ENCODE peak calls at places on chromosome 16, in six cellular contexts. X, I, E, S, K and Q are unnamed samples.

GRCh38 chr16:7967986-7968509 is 622.3 kb downstream of the TMEM114 start:
- DNase-seq in S (no peak), K (no peak), I (no peak), X (no peak), E (no peak), Q (no peak)

GRCh38 chr16:75478480-75479345 is 14.2 kb upstream of the TMEM170A start:
- DNase-seq in S (no peak), E (no peak), K (no peak), X (no peak), I (no peak), Q (no peak)

GRCh38 chr16:1691956-1692355 is 13.9 kb downstream of the JPT2 start:
- DNase-seq in E (no peak), S (no peak), X (no peak), I (peak; percentile 35), K (peak; percentile 85), Q (no peak)

GRCh38 chr16:838741-839140 is 38.2 kb upstream of the GNG13 start:
- DNase-seq in K (no peak), S (no peak), E (no peak), X (no peak), I (no peak), Q (no peak)

GRCh38 chr16:17275989-17276530 is 194.7 kb downstream of the XYLT1 start:
- DNase-seq in I (no peak), S (no peak), X (no peak), E (no peak), K (no peak), Q (no peak)

GRCh38 chr16:59510008-59510424 is 775.9 kb upstream of the GOT2 start:
- DNase-seq in S (no peak), K (no peak), E (no peak), X (no peak), I (no peak), Q (no peak)

GRCh38 chr16:82612263-82612662 is 14.5 kb upstream of the CDH13 start:
- DNase-seq in I (no peak), K (no peak), E (no peak), X (no peak), S (no peak), Q (no peak)

GRCh38 chr16:81939164-81940067 is 71.9 kb downstream of the SDR42E1 start:
- DNase-seq in I (peak; percentile 30), K (no peak), S (no peak), E (no peak), X (peak; percentile 96), Q (no peak)

GRCh38 chr16:10314811-10315210 is 71.0 kb upstream of the ATF7IP2 start:
- DNase-seq in K (peak; percentile 26), E (no peak), X (peak; percentile 39), S (no peak), I (peak; percentile 41), Q (no peak)

GRCh38 chr16:16102738-16103137 is 120.6 kb downstream of the ABCC6 start:
- DNase-seq in E (no peak), I (no peak), S (no peak), X (no peak), K (no peak), Q (no peak)

GRCh38 chr16:85986931-85987749 is 88.2 kb downstream of the IRF8 start:
- DNase-seq in X (no peak), E (no peak), S (peak; percentile 43), I (peak; percentile 23), K (no peak), Q (no peak)

GRCh38 chr16:89266521-89267134 is 49.1 kb downstream of the ZNF778 start:
- DNase-seq in K (no peak), S (no peak), I (no peak), X (no peak), E (no peak), Q (no peak)

GRCh38 chr16:4633910-4634635 is 9.4 kb downstream of the MGRN1 start:
- DNase-seq in S (no peak), I (no peak), X (no peak), K (no peak), E (no peak), Q (no peak)

GRCh38 chr16:1941162-1941923 is 1.7 kb downstream of the MSRB1 start:
- DNase-seq in E (no peak), K (no peak), I (no peak), S (no peak), X (peak; percentile 51), Q (no peak)

GRCh38 chr16:28311913-28312312 is 19.6 kb downstream of the SBK1 start:
- DNase-seq in E (no peak), X (no peak), K (peak; percentile 49), I (no peak), S (peak; percentile 34), Q (no peak)

GRCh38 chr16:54430491-54431030 is 144.0 kb upstream of the IRX3 start:
- DNase-seq in I (no peak), K (peak; percentile 88), S (no peak), E (no peak), X (no peak), Q (no peak)

GRCh38 chr16:78237346-78237745 is 137.9 kb downstream of the WWOX start:
- DNase-seq in I (no peak), S (no peak), K (no peak), E (no peak), X (no peak), Q (no peak)

GRCh38 chr16:88298166-88298881 is 84.4 kb upstream of the ZNF469 start:
- DNase-seq in K (peak; percentile 70), S (no peak), I (no peak), X (no peak), E (no peak), Q (no peak)

GRCh38 chr16:17225551-17225950 is 245.2 kb downstream of the XYLT1 start:
- DNase-seq in I (no peak), X (no peak), E (no peak), K (peak; percentile 59), S (no peak), Q (no peak)

GRCh38 chr16:49700928-49701685 is 154.8 kb downstream of the ZNF423 start:
- DNase-seq in X (peak; percentile 40), E (no peak), S (no peak), I (peak; percentile 90), K (no peak), Q (no peak)

GRCh38 chr16:880471-881171 is 80.1 kb upstream of the GNG13 start:
- DNase-seq in K (no peak), S (no peak), E (no peak), I (no peak), X (no peak), Q (no peak)

GRCh38 chr16:14405611-14406537 is 224.2 kb downstream of the PARN start:
- DNase-seq in E (no peak), I (peak; percentile 37), X (peak; percentile 72), S (no peak), K (no peak), Q (no peak)

GRCh38 chr16:85078952-85079351 is 33.3 kb downstream of the CIBAR2 start:
- DNase-seq in K (no peak), E (no peak), S (no peak), X (no peak), I (no peak), Q (no peak)

GRCh38 chr16:1494129-1494640 is 1.0 kb downstream of the TELO2 start:
- DNase-seq in S (no peak), E (no peak), I (peak; percentile 57), K (peak; percentile 81), X (peak; percentile 63), Q (peak; percentile 53)

GRCh38 chr16:83574388-83574787 is 233.4 kb upstream of the HSBP1 start:
- DNase-seq in X (peak; percentile 87), I (no peak), S (no peak), E (no peak), K (peak; percentile 70), Q (no peak)

GRCh38 chr16:3458278-3458851 is 14.9 kb downstream of the NAA60 start:
- DNase-seq in S (no peak), I (no peak), X (peak; percentile 82), E (no peak), K (no peak), Q (no peak)

GRCh38 chr16:57694191-57694555 is 433 bp upstream of the DRC7 start:
- DNase-seq in X (no peak), E (no peak), K (no peak), S (no peak), I (no peak), Q (no peak)

GRCh38 chr16:6232060-6232459 is 1100.6 kb upstream of the RBFOX1 start:
- DNase-seq in S (no peak), I (peak; percentile 11), K (no peak), X (peak; percentile 38), E (no peak), Q (no peak)

GRCh38 chr16:10827691-10828341 is 9.2 kb upstream of the TVP23A start:
- DNase-seq in X (no peak), E (no peak), S (no peak), I (no peak), K (peak; percentile 93), Q (peak; percentile 19)

GRCh38 chr16:51719376-51719775 is 568.3 kb upstream of the SALL1 start:
- DNase-seq in S (no peak), I (peak; percentile 16), E (no peak), X (no peak), K (no peak), Q (no peak)

GRCh38 chr16:66553223-66553622 is 847 bp downstream of the CKLF start:
- DNase-seq in S (no peak), I (no peak), X (no peak), K (peak; percentile 14), E (no peak), Q (no peak)

GRCh38 chr16:2609827-2610470 is 72.1 kb downstream of the PDPK1 start:
- DNase-seq in S (no peak), X (no peak), I (no peak), E (no peak), K (no peak), Q (no peak)

GRCh38 chr16:50263940-50264929 is 2.1 kb upstream of the ADCY7 start:
- DNase-seq in S (no peak), I (no peak), K (peak; percentile 73), E (no peak), X (no peak), Q (no peak)

GRCh38 chr16:47311738-47312505 is 148.9 kb downstream of the ITFG1 start:
- DNase-seq in K (peak; percentile 13), E (no peak), X (peak; percentile 29), I (peak; percentile 39), S (no peak), Q (peak; percentile 3)

GRCh38 chr16:80947708-80948615 is 58.7 kb downstream of the CMC2 start:
- DNase-seq in K (no peak), E (no peak), S (no peak), X (no peak), I (no peak), Q (no peak)

GRCh38 chr16:67248401-67249177 is at the start of gene SLC9A5:
- DNase-seq in S (no peak), E (no peak), X (no peak), K (no peak), I (no peak), Q (no peak)

GRCh38 chr16:30409125-30410060 is 2.0 kb downstream of the ZNF771 start:
- DNase-seq in I (peak; percentile 94), X (peak; percentile 93), S (peak; percentile 97), E (peak; percentile 77), K (peak; percentile 81), Q (peak; percentile 55)

GRCh38 chr16:20042848-20043247 is 30.8 kb downstream of the GPR139 start:
- DNase-seq in X (no peak), E (no peak), S (no peak), K (no peak), I (no peak), Q (no peak)

GRCh38 chr16:1481906-1482835 is 6.6 kb downstream of the PTX4 start:
- DNase-seq in X (no peak), K (peak; percentile 63), E (no peak), I (no peak), S (no peak), Q (no peak)